ENCODE peak calls at places on chromosomes 5 and 9, in nine cellular contexts. X, O, V, C, A, G, B, E and P are unnamed samples.

GRCh38 chr5:79526493-79526892 is 12.6 kb upstream of the HOMER1 start:
- DNase-seq in V (no peak), E (no peak), C (no peak), B (no peak), O (no peak), A (no peak), G (no peak), X (no peak), P (no peak)

GRCh38 chr9:20085842-20086241 is 297.0 kb upstream of the SLC24A2 start:
- DNase-seq in V (no peak), X (no peak), E (no peak), C (no peak), O (no peak), A (no peak), B (no peak), G (no peak), P (no peak)

GRCh38 chr5:123429993-123430392 is 6.8 kb upstream of the CEP120 start:
- DNase-seq in O (peak; percentile 80), C (peak; percentile 88), A (peak; percentile 97), G (no peak), V (no peak), B (peak; percentile 96), X (no peak), E (no peak), P (no peak)

GRCh38 chr5:158233735-158234322 is 374.9 kb upstream of the CLINT1 start:
- DNase-seq in C (no peak), V (no peak), X (no peak), E (no peak), O (no peak), G (no peak), A (no peak), B (no peak), P (no peak)

GRCh38 chr5:74141053-74141452 is 499.5 kb downstream of the ENC1 start:
- DNase-seq in E (no peak), C (no peak), B (peak; percentile 23), G (no peak), A (peak; percentile 8), X (no peak), O (peak; percentile 17), V (no peak), P (no peak)

GRCh38 chr5:147530801-147531389 is 21.0 kb upstream of the DPYSL3 start:
- DNase-seq in A (peak; percentile 83), B (peak; percentile 91), G (no peak), X (no peak), C (no peak), E (peak; percentile 94), O (peak; percentile 87), V (peak; percentile 55), P (peak; percentile 90)

GRCh38 chr5:134874831-134875655 is 872 bp downstream of the TXNDC15 start:
- DNase-seq in E (peak; percentile 79), V (peak; percentile 51), G (peak; percentile 60), B (peak; percentile 88), A (peak; percentile 85), X (no peak), O (peak; percentile 85), C (peak; percentile 47), P (peak; percentile 95)

GRCh38 chr9:14107977-14108376 is 206.0 kb downstream of the NFIB start:
- DNase-seq in O (no peak), X (no peak), E (peak; percentile 80), B (no peak), V (no peak), A (peak; percentile 85), G (no peak), C (no peak), P (no peak)

GRCh38 chr5:96904054-96904931 is 28.0 kb downstream of the ERAP2 start:
- DNase-seq in E (peak; percentile 35), G (no peak), O (peak; percentile 32), C (no peak), V (no peak), X (no peak), A (no peak), B (peak; percentile 34), P (no peak)

GRCh38 chr9:134968011-134968822 is 50.5 kb upstream of the FCN1 start:
- DNase-seq in A (peak; percentile 54), C (no peak), V (no peak), O (peak; percentile 23), G (no peak), X (no peak), B (no peak), E (no peak), P (no peak)

GRCh38 chr5:5277118-5277517 is 137.0 kb downstream of the ADAMTS16 start:
- DNase-seq in C (no peak), A (no peak), X (no peak), B (no peak), E (no peak), G (no peak), O (no peak), V (no peak), P (no peak)

GRCh38 chr9:6444108-6444507 is 31.1 kb downstream of the UHRF2 start:
- DNase-seq in O (no peak), E (no peak), G (no peak), V (no peak), A (no peak), B (no peak), C (no peak), X (no peak), P (no peak)

GRCh38 chr9:6785682-6786081 is 27.9 kb downstream of the KDM4C start:
- DNase-seq in V (no peak), X (no peak), C (no peak), A (no peak), O (no peak), E (no peak), G (no peak), B (no peak), P (no peak)